ENCODE peak calls at places on chromosomes 7 and 10, in nine cellular contexts. L is IMR-90; S is stimulated activated CD8-positive, alpha-beta memory T cell treated with anti-CD3 and anti-CD28 coated beads, Interleukin-4, amount 100 ng/mL, for 4 hours; A is NAMALWA; Z is left cardiac atrium; I is AG04450; M is NCI-H1092 treated with DMSO at 0.1 percent for 48 hours; P is CD8-positive, alpha-beta memory T cell; J is LoVo. K is an unnamed sample.

GRCh38 chr10:29732918-29733317 is 98.1 kb upstream of the SVIL start:
- DNase-seq in A (no peak), M (no peak), P (no peak), L (no peak), I (no peak), Z (no peak), J (no peak), S (no peak), K (no peak)

GRCh38 chr10:78641693-78642092 is 427.1 kb upstream of the ZMIZ1 start:
- DNase-seq in M (no peak), I (no peak), S (no peak), J (no peak), P (no peak), L (no peak), Z (no peak), A (no peak), K (no peak)

GRCh38 chr10:132584081-132584480 is 46.5 kb downstream of the INPP5A start:
- DNase-seq in P (no peak), J (no peak), A (no peak), I (no peak), Z (no peak), M (no peak), L (no peak), S (no peak), K (no peak)

GRCh38 chr7:19011212-19011611 is 106.2 kb downstream of the TWIST1 start:
- DNase-seq in A (no peak), I (no peak), M (no peak), P (no peak), S (no peak), L (no peak), J (no peak), Z (no peak), K (peak; percentile 19)

GRCh38 chr10:71731791-71732190 is 12.2 kb upstream of the C10orf105 start:
- DNase-seq in A (no peak), M (no peak), S (no peak), P (peak; percentile 64), Z (no peak), L (no peak), J (no peak), I (no peak), K (no peak)

GRCh38 chr7:22356010-22356854 is 722 bp downstream of the RAPGEF5 start:
- DNase-seq in S (no peak), M (peak; percentile 33), P (no peak), Z (no peak), L (no peak), I (no peak), A (peak; percentile 69), J (peak; percentile 40), K (peak; percentile 13)

GRCh38 chr10:15453921-15454320 is 82.8 kb upstream of the FAM171A1 start:
- DNase-seq in A (no peak), M (no peak), L (no peak), S (no peak), J (no peak), P (no peak), Z (no peak), I (no peak), K (no peak)

GRCh38 chr10:77111611-77112550 is 525.7 kb downstream of the KCNMA1 start:
- DNase-seq in Z (no peak), L (peak; percentile 87), S (no peak), A (peak; percentile 34), M (peak; percentile 38), J (peak; percentile 34), I (peak; percentile 66), P (no peak), K (peak; percentile 71)

GRCh38 chr10:3255616-3256015 is 83.0 kb upstream of the PITRM1 start:
- DNase-seq in A (no peak), L (no peak), J (no peak), S (no peak), P (no peak), I (no peak), Z (no peak), M (no peak), K (no peak)

GRCh38 chr7:22989646-22990587 is 24.0 kb downstream of the HYCC1 start:
- DNase-seq in S (no peak), I (no peak), A (peak; percentile 86), J (no peak), M (no peak), L (no peak), P (no peak), Z (no peak), K (no peak)

GRCh38 chr10:5259132-5259951 is 62.7 kb downstream of the AKR1C4 start:
- DNase-seq in P (no peak), A (no peak), Z (no peak), I (no peak), J (no peak), L (no peak), M (no peak), S (no peak), K (no peak)

GRCh38 chr10:97572214-97572989 is at the start of gene ANKRD2:
- DNase-seq in A (peak; percentile 71), S (no peak), P (peak; percentile 61), J (peak; percentile 57), L (peak; percentile 79), M (peak; percentile 30), I (peak; percentile 52), Z (peak; percentile 90), K (peak; percentile 63)

GRCh38 chr10:73773152-73773879 is 8.5 kb upstream of the CHCHD1 start:
- DNase-seq in L (peak; percentile 13), P (no peak), Z (no peak), J (no peak), S (no peak), I (no peak), A (peak; percentile 14), M (peak; percentile 47), K (no peak)

GRCh38 chr7:87507446-87507845 is 32.0 kb upstream of the ABCB4 start:
- DNase-seq in Z (no peak), L (no peak), I (no peak), A (no peak), S (no peak), J (no peak), M (no peak), P (no peak), K (no peak)

GRCh38 chr10:67784584-67784983 is 53.4 kb downstream of the DNAJC12 start:
- DNase-seq in A (no peak), P (no peak), L (peak; percentile 8), J (no peak), S (no peak), I (no peak), M (no peak), Z (no peak), K (no peak)

GRCh38 chr10:16423599-16423998 is 13.2 kb upstream of the PTER start:
- DNase-seq in P (no peak), S (no peak), Z (no peak), J (no peak), I (no peak), L (no peak), A (no peak), M (no peak), K (no peak)

GRCh38 chr7:151257990-151258389 is 9.5 kb upstream of the SMARCD3 start:
- DNase-seq in A (no peak), S (no peak), Z (no peak), P (no peak), L (no peak), J (no peak), I (no peak), M (no peak), K (no peak)

GRCh38 chr10:57638411-57638810 is 629.3 kb downstream of the IPMK start:
- DNase-seq in S (no peak), I (no peak), J (no peak), M (no peak), A (no peak), L (no peak), P (no peak), Z (no peak), K (no peak)

GRCh38 chr7:26143298-26144044 is 8.5 kb upstream of the NFE2L3 start:
- DNase-seq in A (no peak), P (no peak), M (no peak), L (peak; percentile 42), I (no peak), Z (no peak), J (no peak), S (no peak), K (peak; percentile 31)

GRCh38 chr10:125768217-125768616 is 7.4 kb downstream of the MMP21 start:
- DNase-seq in A (peak; percentile 11), L (peak; percentile 8), Z (no peak), P (no peak), M (peak; percentile 6), I (no peak), S (no peak), J (no peak), K (peak; percentile 5)

GRCh38 chr7:47647213-47647985 is 65.5 kb upstream of the TNS3 start:
- DNase-seq in M (no peak), A (peak; percentile 55), S (no peak), L (no peak), P (no peak), I (no peak), J (no peak), Z (no peak), K (no peak)

GRCh38 chr7:90910136-90910535 is 314.0 kb downstream of the CDK14 start:
- DNase-seq in M (no peak), S (no peak), I (no peak), J (no peak), A (no peak), P (no peak), Z (no peak), L (peak; percentile 33), K (no peak)

GRCh38 chr7:42945821-42946615 is 13.8 kb downstream of the MRPL32 start:
- DNase-seq in L (no peak), A (no peak), P (no peak), S (no peak), M (no peak), J (no peak), Z (no peak), I (no peak), K (peak; percentile 51)

GRCh38 chr10:117680611-117681010 is 138.1 kb downstream of the EMX2 start:
- DNase-seq in Z (no peak), M (no peak), S (no peak), P (no peak), L (no peak), I (no peak), J (no peak), A (no peak), K (no peak)

GRCh38 chr10:101287922-101288638 is 58.8 kb upstream of the LBX1 start:
- DNase-seq in L (peak; percentile 20), P (no peak), I (no peak), M (peak; percentile 12), J (no peak), Z (no peak), S (no peak), A (peak; percentile 30), K (peak; percentile 27)

GRCh38 chr10:126092806-126093205 is 196.4 kb downstream of the FANK1 start:
- DNase-seq in M (no peak), J (no peak), L (peak; percentile 17), Z (no peak), I (no peak), S (no peak), A (no peak), P (no peak), K (peak; percentile 60)

GRCh38 chr10:112732277-112732891 is 217.7 kb upstream of the TCF7L2 start:
- DNase-seq in L (no peak), M (no peak), S (no peak), I (no peak), Z (no peak), J (no peak), A (peak; percentile 2), P (no peak), K (peak; percentile 74)

GRCh38 chr10:72719941-72720592 is 28.1 kb downstream of the MCU start:
- DNase-seq in J (peak; percentile 5), A (no peak), L (no peak), I (no peak), M (no peak), P (no peak), S (no peak), Z (no peak), K (peak; percentile 22)